ENCODE peak calls at places on chromosome 15, in nine cellular contexts. R is ACHN; J is NK-92 treated with Interleukin-12 subunit alpha and Interleukin-12 subunit beta, amount 100 ng/mL, for 24 hours; L is adrenal gland; D is Ammon's horn; E is activated T-cell treated with anti-CD3 and anti-CD28 coated beads for 24 hours; N is skeletal muscle cell; I is HEK293T; K is AG04450. F is an unnamed sample.

GRCh38 chr15:66004618-66005262 is 135.4 kb downstream of the RAB11A start:
- DNase-seq in R (peak; percentile 43), J (no peak), L (peak; percentile 43), D (no peak), E (no peak), N (no peak), I (peak; percentile 68), K (no peak), F (no peak)

GRCh38 chr15:80977627-80978036 is 12.0 kb downstream of the MESD start:
- DNase-seq in R (peak; percentile 40), J (no peak), L (no peak), D (peak; percentile 80), E (no peak), N (no peak), I (peak; percentile 85), K (no peak), F (no peak)

GRCh38 chr15:99126195-99126594 is 21.3 kb downstream of the SYNM start:
- DNase-seq in R (no peak), J (no peak), L (no peak), D (no peak), E (no peak), N (no peak), I (no peak), K (no peak), F (no peak)

GRCh38 chr15:49131403-49131802 is 24.0 kb downstream of the COPS2 start:
- DNase-seq in R (no peak), J (no peak), L (no peak), D (no peak), E (no peak), N (no peak), I (no peak), K (no peak), F (no peak)

GRCh38 chr15:78072080-78072892 is 5.2 kb downstream of the TBC1D2B start:
- DNase-seq in R (no peak), J (no peak), L (peak; percentile 89), D (peak; percentile 84), E (no peak), N (peak; percentile 83), I (no peak), K (no peak), F (no peak)

GRCh38 chr15:70479785-70480184 is 283.6 kb downstream of the UACA start:
- DNase-seq in R (no peak), J (no peak), L (no peak), D (no peak), E (no peak), N (no peak), I (no peak), K (no peak), F (no peak)

GRCh38 chr15:26702381-26702780 is 70.5 kb downstream of the GABRB3 start:
- DNase-seq in R (no peak), J (no peak), L (no peak), D (no peak), E (no peak), N (no peak), I (no peak), K (no peak), F (no peak)

GRCh38 chr15:97087337-97087736 is 756.8 kb downstream of the NR2F2 start:
- DNase-seq in R (no peak), J (no peak), L (no peak), D (no peak), E (no peak), N (no peak), I (no peak), K (no peak), F (no peak)

GRCh38 chr15:56964182-56964581 is 45.7 kb downstream of the TCF12 start:
- DNase-seq in R (no peak), J (no peak), L (no peak), D (no peak), E (no peak), N (no peak), I (no peak), K (no peak), F (no peak)